ENCODE peak calls at places on chromosomes 1 and 21, in five cellular contexts. G is K562, D is SK-N-SH, B is GM12878, V is HCT116. J is an unnamed sample.

GRCh38 chr1:7810395-7810794 is 26.3 kb downstream of the PER3 start:
- DNase-seq in V (peak; percentile 64), G (peak; percentile 51), B (no peak), D (no peak), J (no peak)

GRCh38 chr1:190479028-190479427 is 1.4 kb upstream of the BRINP3 start:
- DNase-seq in D (no peak), V (peak; percentile 8), B (no peak), G (no peak), J (peak; percentile 65)

GRCh38 chr1:6268431-6268830 is 7.5 kb upstream of the GPR153 start:
- DNase-seq in B (no peak), V (no peak), G (no peak), D (no peak), J (peak; percentile 78)

GRCh38 chr1:4581807-4582206 is 72.6 kb upstream of the AJAP1 start:
- DNase-seq in B (no peak), D (no peak), V (no peak), G (no peak), J (no peak)

GRCh38 chr1:151953409-151954094 is 40.1 kb downstream of the S100A10 start:
- DNase-seq in D (no peak), V (no peak), B (no peak), G (no peak), J (no peak)

GRCh38 chr1:91889717-91890459 is 3.9 kb upstream of the TGFBR3 start:
- DNase-seq in V (no peak), G (no peak), D (no peak), B (no peak), J (no peak)

GRCh38 chr1:155320661-155321576 is at the start of gene RUSC1:
- DNase-seq in D (peak; percentile 90), B (no peak), V (no peak), G (peak; percentile 75), J (peak; percentile 93)

GRCh38 chr1:2125375-2126211 is 69.0 kb downstream of the FAAP20 start:
- DNase-seq in V (no peak), B (no peak), G (no peak), D (no peak), J (no peak)

GRCh38 chr1:175394739-175395138 is 202.2 kb upstream of the KIAA0040 start:
- DNase-seq in B (no peak), D (no peak), G (no peak), V (no peak), J (no peak)

GRCh38 chr1:8604041-8604942 is 213.1 kb downstream of the RERE start:
- DNase-seq in B (peak; percentile 82), G (no peak), V (no peak), D (no peak), J (no peak)

GRCh38 chr21:39660191-39660590 is 47.5 kb downstream of the B3GALT5 start:
- DNase-seq in D (peak; percentile 70), G (no peak), V (no peak), B (no peak), J (no peak)

GRCh38 chr1:154459044-154459443 is 43.0 kb upstream of the TDRD10 start:
- DNase-seq in G (no peak), V (no peak), D (no peak), B (no peak), J (no peak)

GRCh38 chr1:112744019-112744578 is 29.0 kb upstream of the PPM1J start:
- DNase-seq in D (no peak), B (no peak), G (no peak), V (no peak), J (peak; percentile 79)

GRCh38 chr1:151790940-151791651 is 796 bp upstream of the TDRKH start:
- DNase-seq in G (peak; percentile 51), B (no peak), V (no peak), D (peak; percentile 79), J (peak; percentile 44)

GRCh38 chr1:90012305-90012704 is 17.4 kb downstream of the ZNF326 start:
- DNase-seq in B (no peak), D (no peak), G (no peak), V (no peak), J (no peak)

GRCh38 chr1:187878883-187879282 is 1050.1 kb downstream of the PLA2G4A start:
- DNase-seq in D (no peak), G (no peak), V (no peak), B (no peak), J (no peak)

GRCh38 chr1:194717941-194718340 is 1531.5 kb upstream of the B3GALT2 start:
- DNase-seq in D (no peak), G (no peak), B (no peak), V (no peak), J (no peak)

GRCh38 chr1:203692565-203693470 is 66.2 kb downstream of the ATP2B4 start:
- DNase-seq in G (peak; percentile 86), D (no peak), V (peak; percentile 59), B (no peak), J (no peak)

GRCh38 chr21:40186036-40186435 is 318.8 kb downstream of the PCP4 start:
- DNase-seq in B (no peak), V (no peak), D (no peak), G (no peak), J (no peak)

GRCh38 chr1:13820055-13820454 is 120.1 kb downstream of the PRDM2 start:
- DNase-seq in G (no peak), D (no peak), V (no peak), B (no peak), J (no peak)

GRCh38 chr1:72442251-72442650 is 159.9 kb upstream of the NEGR1 start:
- DNase-seq in V (no peak), B (no peak), D (no peak), G (no peak), J (no peak)

GRCh38 chr1:212655668-212656440 is 43.8 kb downstream of the BATF3 start:
- DNase-seq in B (no peak), D (no peak), G (no peak), V (peak; percentile 7), J (no peak)

GRCh38 chr1:85494957-85495266 is 30.0 kb upstream of the DDAH1 start:
- DNase-seq in D (no peak), B (no peak), V (peak; percentile 12), G (no peak), J (peak; percentile 45)

GRCh38 chr1:82388679-82389078 is 587.9 kb downstream of the ADGRL2 start:
- DNase-seq in B (no peak), G (no peak), D (no peak), V (no peak), J (no peak)

GRCh38 chr1:80779278-80779677 is 1021.5 kb upstream of the ADGRL2 start:
- DNase-seq in V (no peak), D (no peak), G (no peak), B (no peak), J (peak; percentile 29)

GRCh38 chr1:114353233-114353632 is 157.8 kb downstream of the TRIM33 start:
- DNase-seq in B (no peak), G (peak; percentile 38), D (peak; percentile 25), V (no peak), J (peak; percentile 38)

GRCh38 chr1:51439895-51440294 is 79.2 kb downstream of the EPS15 start:
- DNase-seq in V (no peak), B (no peak), G (no peak), D (no peak), J (no peak)

GRCh38 chr1:84353665-84354064 is 44.6 kb upstream of the DNASE2B start:
- DNase-seq in B (no peak), D (peak; percentile 36), G (no peak), V (no peak), J (no peak)

GRCh38 chr1:3872546-3872945 is 15.3 kb downstream of the DFFB start:
- DNase-seq in G (no peak), D (no peak), B (no peak), V (no peak), J (no peak)

GRCh38 chr1:89516055-89516454 is 8.6 kb upstream of the LRRC8B start:
- DNase-seq in D (no peak), V (peak; percentile 41), G (peak; percentile 43), B (no peak), J (no peak)

GRCh38 chr1:230754831-230755230 is 7.6 kb downstream of the CAPN9 start:
- DNase-seq in V (no peak), B (no peak), G (no peak), D (no peak), J (no peak)

GRCh38 chr1:230750986-230751625 is 3.9 kb downstream of the CAPN9 start:
- DNase-seq in D (no peak), G (no peak), B (no peak), V (no peak), J (no peak)

GRCh38 chr1:230752407-230752806 is 5.2 kb downstream of the CAPN9 start:
- DNase-seq in D (peak; percentile 66), V (no peak), G (no peak), B (no peak), J (peak; percentile 75)

GRCh38 chr1:230753191-230753585 is 6.0 kb downstream of the CAPN9 start:
- DNase-seq in G (no peak), V (no peak), B (no peak), D (no peak), J (no peak)

GRCh38 chr1:230753586-230754251 is 6.5 kb downstream of the CAPN9 start:
- DNase-seq in V (peak; percentile 3), B (no peak), G (peak; percentile 80), D (peak; percentile 62), J (peak; percentile 91)
- TF ChIP-seq REST in V (no peak), B (no peak), G (no peak), D (no peak), J (no peak)

GRCh38 chr1:164188507-164188906 is 370.5 kb upstream of the PBX1 start:
- DNase-seq in B (no peak), V (no peak), D (no peak), G (no peak), J (peak; percentile 2)
- TF ChIP-seq REST in B (no peak), V (no peak), D (no peak), G (no peak), J (no peak)

GRCh38 chr1:160123726-160124125 is 8.2 kb downstream of the ATP1A2 start:
- DNase-seq in V (no peak), D (no peak), B (no peak), G (no peak), J (no peak)

GRCh38 chr1:160125761-160126160 is 10.2 kb downstream of the ATP1A2 start:
- DNase-seq in V (no peak), B (no peak), D (no peak), G (no peak), J (no peak)

GRCh38 chr1:160122978-160123495 is 7.5 kb downstream of the ATP1A2 start:
- DNase-seq in V (no peak), G (no peak), B (no peak), D (no peak), J (no peak)

GRCh38 chr1:160127381-160127780 is 11.8 kb downstream of the ATP1A2 start:
- DNase-seq in B (no peak), V (no peak), G (no peak), D (no peak), J (no peak)

GRCh38 chr1:160124709-160125478 is 9.3 kb downstream of the ATP1A2 start:
- DNase-seq in D (no peak), V (peak; percentile 52), G (no peak), B (no peak), J (no peak)
- TF ChIP-seq REST in D (no peak), V (no peak), G (no peak), B (no peak), J (no peak)

GRCh38 chr1:37037675-37038074 is 3.4 kb upstream of the GRIK3 start:
- DNase-seq in G (no peak), V (no peak), B (no peak), D (no peak), J (peak; percentile 40)

GRCh38 chr1:37035828-37036666 is 1.7 kb upstream of the GRIK3 start:
- DNase-seq in B (no peak), V (no peak), G (peak; percentile 47), D (peak; percentile 45), J (peak; percentile 87)

GRCh38 chr1:37035014-37035686 is 835 bp upstream of the GRIK3 start:
- DNase-seq in D (no peak), G (no peak), V (no peak), B (no peak), J (peak; percentile 67)

GRCh38 chr1:37038079-37038702 is 3.9 kb upstream of the GRIK3 start:
- DNase-seq in V (peak; percentile 7), D (peak; percentile 54), B (no peak), G (no peak), J (peak; percentile 63)

GRCh38 chr1:37036667-37037053 is 2.3 kb upstream of the GRIK3 start:
- DNase-seq in D (no peak), V (no peak), B (no peak), G (no peak), J (peak; percentile 44)
- TF ChIP-seq REST in D (no peak), V (no peak), B (no peak), G (no peak), J (no peak)